ENCODE peak calls at places on chromosomes 1 and 21, in five cellular contexts. V is AG04450, I is pancreas, O is lower lobe of right lung, K is right lobe of liver. N is an unnamed sample.

GRCh38 chr1:90723561-90724108 is 6.5 kb upstream of the BARHL2 start:
- DNase-seq in I (no peak), K (no peak), O (no peak), V (no peak), N (peak; percentile 52)

GRCh38 chr1:206761369-206761768 is 9.2 kb upstream of the IL19 start:
- DNase-seq in I (no peak), K (no peak), O (no peak), V (no peak), N (no peak)

GRCh38 chr1:27372808-27373690 is 1.6 kb downstream of the FCN3 start:
- DNase-seq in V (no peak), K (no peak), O (no peak), I (no peak), N (peak; percentile 58)

GRCh38 chr1:31013187-31013864 is 52.2 kb downstream of the PUM1 start:
- DNase-seq in I (no peak), O (no peak), K (no peak), V (no peak), N (no peak)

GRCh38 chr1:33130297-33130696 is 49.3 kb downstream of the AZIN2 start:
- DNase-seq in I (no peak), V (no peak), K (no peak), O (no peak), N (no peak)

GRCh38 chr1:66925558-66925910 is 744 bp downstream of the MIER1 start:
- DNase-seq in V (no peak), K (no peak), I (no peak), O (no peak), N (no peak)

GRCh38 chr1:194347184-194347583 is 1160.8 kb upstream of the B3GALT2 start:
- DNase-seq in K (no peak), I (no peak), O (no peak), V (no peak), N (no peak)

GRCh38 chr1:160410412-160411005 is 10.1 kb downstream of the VANGL2 start:
- DNase-seq in V (no peak), O (no peak), I (no peak), K (no peak), N (peak; percentile 71)

GRCh38 chr1:244276646-244277045 is 175.1 kb downstream of the ADSS2 start:
- DNase-seq in V (no peak), O (no peak), I (no peak), K (no peak), N (no peak)

GRCh38 chr1:92961896-92962752 is 862 bp upstream of the DIPK1A start:
- DNase-seq in O (no peak), I (no peak), V (no peak), K (no peak), N (peak; percentile 71)

GRCh38 chr1:45864765-45865164 is 61.4 kb downstream of the MAST2 start:
- DNase-seq in I (no peak), O (no peak), V (no peak), K (no peak), N (no peak)

GRCh38 chr1:59672851-59673574 is 141.7 kb upstream of the HOOK1 start:
- DNase-seq in V (no peak), I (no peak), K (no peak), O (peak; percentile 58), N (no peak)

GRCh38 chr1:175267716-175268416 is 75.3 kb upstream of the KIAA0040 start:
- DNase-seq in K (no peak), O (no peak), V (no peak), I (peak; percentile 14), N (peak; percentile 68)

GRCh38 chr1:33429846-33430750 is 797 bp downstream of the PHC2 start:
- DNase-seq in K (peak; percentile 46), V (no peak), O (peak; percentile 60), I (peak; percentile 66), N (peak; percentile 71)

GRCh38 chr1:168621356-168621755 is 45.0 kb downstream of the XCL1 start:
- DNase-seq in V (no peak), I (no peak), K (no peak), O (no peak), N (no peak)

GRCh38 chr1:187267745-187268277 is 439.1 kb downstream of the PLA2G4A start:
- DNase-seq in I (no peak), K (no peak), V (no peak), O (no peak), N (no peak)

GRCh38 chr1:47229031-47229831 is 2.8 kb downstream of the TAL1 start:
- DNase-seq in K (no peak), O (no peak), I (no peak), V (no peak), N (peak; percentile 45)

GRCh38 chr1:145983959-145984830 is 12.2 kb downstream of the TXNIP start:
- DNase-seq in K (no peak), O (no peak), I (no peak), V (no peak), N (no peak)

GRCh38 chr21:33015091-33015490 is 10.6 kb upstream of the OLIG2 start:
- DNase-seq in K (no peak), I (no peak), O (no peak), V (no peak), N (no peak)
- H3K27me3 ChIP-seq in K (no peaks in the 10 kb centered on the region), I (no peaks in the 10 kb centered on the region), O (peaks cover 75% of the 10 kb centered on the region), V (peaks cover 47% of the 10 kb centered on the region), N (peaks cover 7% of the 10 kb centered on the region)

GRCh38 chr21:43867936-43868335 is 2.9 kb downstream of the AGPAT3 start:
- DNase-seq in O (no peak), I (no peak), K (no peak), V (no peak), N (no peak)
- H3K4me3 ChIP-seq in O (no peak overlapping the region), I (no peak overlapping the region), K (no peak overlapping the region), V (no peak overlapping the region), N (no peak overlapping the region)

GRCh38 chr1:158116768-158117167 is 63.9 kb upstream of the CD1D start:
- DNase-seq in O (no peak), I (no peak), V (no peak), K (no peak), N (no peak)

GRCh38 chr1:158120254-158120653 is 60.4 kb upstream of the CD1D start:
- DNase-seq in I (no peak), O (no peak), K (no peak), V (no peak), N (no peak)

GRCh38 chr1:158116311-158116710 is 64.4 kb upstream of the CD1D start:
- DNase-seq in V (no peak), O (no peak), I (no peak), K (no peak), N (no peak)

GRCh38 chr1:158117854-158118691 is 62.6 kb upstream of the CD1D start:
- DNase-seq in K (peak; percentile 38), V (no peak), I (no peak), O (no peak), N (no peak)

DNA sequence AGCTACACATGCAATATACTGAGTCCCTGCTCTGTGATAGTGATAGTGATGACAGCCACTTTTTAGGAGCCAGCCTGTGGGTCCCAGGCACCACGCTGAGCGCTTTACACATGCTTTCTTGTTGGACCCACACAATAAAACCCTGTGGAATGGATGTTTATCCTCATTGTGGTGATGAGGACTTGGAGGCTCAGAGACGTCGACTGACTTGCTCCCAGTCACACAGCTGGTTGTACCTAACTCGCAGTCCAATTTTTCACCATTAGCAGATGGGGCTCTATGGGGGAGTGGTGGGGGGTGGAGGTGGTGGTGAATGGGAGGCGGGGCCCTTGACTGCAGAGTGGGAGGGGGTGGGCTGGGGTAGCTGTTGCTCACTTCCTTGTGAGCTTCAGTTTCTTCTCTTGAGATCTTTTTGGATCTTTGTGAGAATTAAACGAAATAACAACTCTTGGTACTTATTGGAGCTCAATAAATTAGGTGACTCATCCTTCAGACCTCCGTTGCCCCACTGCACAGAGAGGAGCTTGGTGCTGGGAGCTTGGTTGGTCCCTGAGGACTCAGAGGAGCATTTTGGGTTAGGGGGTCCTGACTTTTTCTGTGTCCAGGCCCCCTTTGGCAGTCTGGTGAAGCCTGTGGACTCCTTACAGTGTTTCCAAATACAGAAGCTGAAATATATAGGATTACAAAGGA is 61.8 kb upstream of the CD1D start:
- DNase-seq in V (no peak), O (no peak), K (no peak), I (no peak), N (no peak)
- H3K27me3 ChIP-seq in V (peaks cover 26% of the 10 kb centered on the region), O (peaks cover 49% of the 10 kb centered on the region), K (no peaks in the 10 kb centered on the region), I (no peaks in the 10 kb centered on the region), N (no peaks in the 10 kb centered on the region)

DNA sequence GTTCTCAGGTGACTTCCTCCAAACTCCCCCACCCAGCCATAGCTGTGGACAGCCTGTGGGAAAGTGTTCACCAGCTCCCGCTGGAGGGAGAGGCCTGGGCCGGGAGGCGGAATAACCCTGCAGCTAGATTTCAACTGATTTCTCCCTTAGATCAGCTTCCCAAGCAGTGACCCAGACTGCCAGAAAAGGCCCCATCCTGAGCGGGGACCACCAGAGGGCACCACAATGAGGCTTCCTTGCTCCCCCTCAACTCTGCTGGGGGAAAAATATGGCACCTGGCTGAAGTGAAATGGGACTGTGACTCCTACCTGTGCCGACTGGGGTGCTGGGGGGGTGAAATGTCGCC is 50.8 kb downstream of the RHBG start:
- DNase-seq in V (no peak), K (no peak), I (no peak), O (no peak), N (no peak)
- H3K4me3 ChIP-seq in V (no peak overlapping the region), K (peak overlapping the region; percentile 7), I (no peak overlapping the region), O (peak overlapping the region; percentile 44), N (peak overlapping the region; percentile 9)